ENCODE peak calls at places on chromosomes 4 and X, in ten cellular contexts. V, F, K, X, G, J, E, T, C and S are unnamed samples.

GRCh38 chr4:41176357-41176756 is 38.0 kb downstream of the APBB2 start:
- DNase-seq in F (peak), G (no peak), J (no peak), V (no peak), X (no peak), T (no peak), C (no peak), K (no peak), E (no peak), S (no peak)

GRCh38 chrX:108735680-108736508 is 469 bp downstream of the IRS4 start:
- DNase-seq in E (no peak), C (no peak), J (no peak), K (no peak), T (no peak), G (peak), F (peak), V (no peak), X (no peak), S (no peak)

GRCh38 chrX:105973387-105973739 is 65.2 kb downstream of the SERPINA7 start:
- DNase-seq in V (no peak), E (no peak), K (no peak), G (no peak), J (no peak), C (no peak), X (no peak), T (no peak), F (no peak), S (no peak)

GRCh38 chr4:73770917-73771316 is 30.5 kb downstream of the CXCL8 start:
- DNase-seq in J (no peak), E (no peak), V (no peak), K (no peak), G (no peak), C (no peak), X (no peak), F (no peak), T (no peak), S (no peak)

GRCh38 chr4:5751073-5751917 is 40.3 kb downstream of the EVC start:
- DNase-seq in J (peak), T (no peak), C (no peak), F (peak), K (no peak), G (no peak), E (no peak), V (no peak), X (no peak), S (no peak)

GRCh38 chrX:97909245-97909644 is 1025.5 kb downstream of the RPA4 start:
- DNase-seq in V (no peak), F (no peak), J (no peak), T (no peak), G (no peak), E (no peak), C (no peak), X (no peak), K (no peak), S (no peak)

GRCh38 chrX:3362956-3363355 is 16.5 kb upstream of the MXRA5 start:
- DNase-seq in X (no peak), V (no peak), G (no peak), E (no peak), K (no peak), J (no peak), F (no peak), C (no peak), T (no peak), S (no peak)

GRCh38 chr4:23476514-23477090 is 413.2 kb downstream of the PPARGC1A start:
- DNase-seq in C (no peak), G (no peak), F (no peak), V (no peak), K (no peak), J (no peak), E (no peak), X (no peak), T (no peak), S (no peak)

GRCh38 chr4:114385195-114385985 is 213.2 kb upstream of the UGT8 start:
- DNase-seq in X (no peak), V (no peak), C (no peak), F (no peak), K (no peak), T (no peak), G (no peak), J (no peak), E (no peak), S (no peak)

GRCh38 chr4:181952478-181952877 is 290.7 kb upstream of the TENM3 start:
- DNase-seq in V (no peak), K (no peak), E (peak), C (no peak), X (no peak), J (no peak), T (peak), G (no peak), F (peak), S (peak)

GRCh38 chr4:152920768-152921167 is 15.4 kb upstream of the FHDC1 start:
- DNase-seq in G (no peak), X (no peak), E (no peak), K (no peak), T (peak), C (no peak), V (no peak), F (peak), J (no peak), S (no peak)

GRCh38 chr4:80876810-80877209 is 153.7 kb upstream of the BMP3 start:
- DNase-seq in V (no peak), G (no peak), F (no peak), E (no peak), C (no peak), J (no peak), T (no peak), K (no peak), X (no peak), S (peak)

GRCh38 chr4:109548655-109549054 is 11.4 kb upstream of the MCUB start:
- DNase-seq in F (peak), T (no peak), K (no peak), X (no peak), E (no peak), G (no peak), C (no peak), J (peak), V (no peak), S (peak)

GRCh38 chr4:138978028-138978585 is 37.5 kb upstream of the NOCT start:
- DNase-seq in G (no peak), E (no peak), C (no peak), K (no peak), V (no peak), X (no peak), J (no peak), F (no peak), T (no peak), S (no peak)

GRCh38 chr4:38046735-38047487 is 86.7 kb downstream of the PTTG2 start:
- DNase-seq in T (no peak), J (no peak), K (no peak), C (no peak), X (no peak), G (no peak), V (no peak), F (no peak), E (no peak), S (no peak)

GRCh38 chr4:56874166-56874565 is 33.5 kb upstream of the REST start:
- DNase-seq in V (no peak), E (no peak), C (no peak), F (no peak), K (no peak), T (no peak), J (no peak), G (no peak), X (no peak), S (no peak)

GRCh38 chr4:54556587-54556986 is 101.2 kb upstream of the KIT start:
- DNase-seq in X (no peak), E (no peak), V (no peak), G (no peak), F (no peak), T (no peak), J (no peak), K (no peak), C (no peak), S (no peak)

GRCh38 chr4:10109995-10110670 is 6.5 kb downstream of the WDR1 start:
- DNase-seq in C (no peak), V (no peak), X (no peak), F (no peak), E (no peak), J (no peak), K (no peak), T (no peak), G (no peak), S (no peak)

GRCh38 chr4:183758006-183758734 is 99.1 kb downstream of the TRAPPC11 start:
- DNase-seq in J (no peak), K (no peak), C (no peak), X (no peak), E (no peak), V (no peak), F (peak), G (peak), T (no peak), S (no peak)

GRCh38 chrX:69029696-69030245 is 135.5 kb downstream of the PJA1 start:
- DNase-seq in F (no peak), C (no peak), T (no peak), V (no peak), J (no peak), E (no peak), K (no peak), G (no peak), X (no peak), S (no peak)

GRCh38 chr4:1945492-1945891 is 63.3 kb downstream of the NELFA start:
- DNase-seq in G (no peak), J (no peak), K (no peak), F (no peak), V (no peak), E (no peak), C (no peak), T (no peak), X (no peak), S (no peak)

GRCh38 chr4:14155803-14156202 is 528.3 kb upstream of the BOD1L1 start:
- DNase-seq in K (peak), G (no peak), E (no peak), J (no peak), X (no peak), T (no peak), F (no peak), C (no peak), V (no peak), S (no peak)

GRCh38 chr4:36269116-36269515 is 12.3 kb upstream of the DTHD1 start:
- DNase-seq in X (peak), K (no peak), G (no peak), J (no peak), E (no peak), T (no peak), C (no peak), F (peak), V (peak), S (no peak)

GRCh38 chr4:145565328-145565727 is 53.9 kb upstream of the MMAA start:
- DNase-seq in G (no peak), V (no peak), K (no peak), C (no peak), X (no peak), J (no peak), T (no peak), E (no peak), F (peak), S (no peak)

GRCh38 chrX:42242044-42242443 is 318.7 kb upstream of the CASK start:
- DNase-seq in F (no peak), J (no peak), V (no peak), G (no peak), C (no peak), K (no peak), X (no peak), T (no peak), E (no peak), S (no peak)

GRCh38 chr4:158315706-158316105 is 105.4 kb downstream of the TMEM144 start:
- DNase-seq in K (no peak), J (no peak), V (no peak), C (no peak), F (peak), E (no peak), G (no peak), X (no peak), T (no peak), S (peak)

GRCh38 chr4:174999407-174999806 is 81.2 kb downstream of the ADAM29 start:
- DNase-seq in V (no peak), X (no peak), E (no peak), C (no peak), G (no peak), F (peak), J (no peak), K (no peak), T (no peak), S (no peak)

GRCh38 chr4:87375719-87376291 is 15.2 kb downstream of the HSD17B11 start:
- DNase-seq in J (peak), V (no peak), F (peak), K (no peak), C (no peak), X (no peak), G (no peak), E (no peak), T (no peak), S (peak)

GRCh38 chrX:13937370-13938052 is 92.2 kb downstream of the GEMIN8 start:
- DNase-seq in X (no peak), J (no peak), C (no peak), E (no peak), F (peak), T (peak), V (no peak), G (no peak), K (peak), S (peak)

GRCh38 chr4:124111922-124112321 is 600.6 kb downstream of the ANKRD50 start:
- DNase-seq in G (no peak), K (no peak), F (peak), E (peak), X (no peak), C (no peak), T (no peak), J (peak), V (no peak), S (peak)

GRCh38 chr4:168384437-168385141 is 66.0 kb upstream of the DDX60 start:
- DNase-seq in G (no peak), F (peak), K (no peak), V (no peak), C (no peak), T (no peak), X (no peak), E (no peak), J (no peak), S (no peak)

GRCh38 chr4:168585168-168586091 is 88.6 kb downstream of the PALLD start:
- DNase-seq in K (peak), F (peak), E (peak), X (no peak), C (no peak), J (no peak), G (peak), T (peak), V (no peak), S (peak)

GRCh38 chr4:176102414-176102813 is 36.8 kb downstream of the WDR17 start:
- DNase-seq in C (no peak), X (no peak), E (no peak), K (no peak), G (no peak), J (no peak), F (no peak), T (no peak), V (no peak), S (no peak)

GRCh38 chr4:10084651-10085320 is 31.8 kb downstream of the WDR1 start:
- DNase-seq in C (no peak), X (no peak), E (no peak), V (no peak), T (no peak), F (no peak), K (no peak), G (peak), J (no peak), S (no peak)

GRCh38 chrX:106898462-106898861 is 4.7 kb downstream of the RIPPLY1 start:
- DNase-seq in T (no peak), K (no peak), G (no peak), F (peak), V (no peak), X (no peak), E (peak), J (peak), C (no peak), S (peak)